ENCODE peak calls at places on chromosomes 7 and 10, in four cellular contexts. One of them, this sample, is unnamed.

GRCh38 chr7:2624293-2624881 is 7.4 kb upstream of the TTYH3 start:
- DNase-seq in GM12878: no peak
- DNase-seq in K562: peak
- DNase-seq in H1: no peak
- DNase-seq in this sample: no peak

GRCh38 chr7:156222151-156222550 is 409.9 kb upstream of the SHH start:
- DNase-seq in H1: no peak
- DNase-seq in GM12878: no peak
- DNase-seq in K562: no peak
- DNase-seq in this sample: no peak

GRCh38 chr10:62681211-62681940 is 123.1 kb upstream of the ADO start:
- DNase-seq in H1: peak
- DNase-seq in K562: no peak
- DNase-seq in GM12878: peak
- DNase-seq in this sample: no peak

GRCh38 chr10:29239569-29240472 is 49.0 kb upstream of the LYZL1 start:
- DNase-seq in K562: peak
- DNase-seq in H1: no peak
- DNase-seq in GM12878: no peak
- DNase-seq in this sample: peak

GRCh38 chr10:48414778-48415177 is 108.3 kb downstream of the MAPK8 start:
- DNase-seq in GM12878: no peak
- DNase-seq in H1: no peak
- DNase-seq in K562: no peak
- DNase-seq in this sample: no peak

GRCh38 chr7:151349507-151349853 is 7.9 kb downstream of the NUB1 start:
- DNase-seq in GM12878: no peak
- DNase-seq in H1: no peak
- DNase-seq in K562: peak
- DNase-seq in this sample: no peak

GRCh38 chr7:77425151-77426051 is 9.3 kb upstream of the GSAP start:
- DNase-seq in K562: no peak
- DNase-seq in H1: no peak
- DNase-seq in GM12878: no peak
- DNase-seq in this sample: peak

GRCh38 chr7:108097703-108098102 is 32.5 kb downstream of the LAMB4 start:
- DNase-seq in GM12878: no peak
- DNase-seq in H1: no peak
- DNase-seq in K562: peak
- DNase-seq in this sample: peak

GRCh38 chr7:19239951-19240350 is 94.7 kb upstream of the FERD3L start:
- DNase-seq in H1: no peak
- DNase-seq in GM12878: no peak
- DNase-seq in K562: no peak
- DNase-seq in this sample: no peak

GRCh38 chr7:19572566-19572965 is 136.3 kb downstream of the POLR1F start:
- DNase-seq in H1: no peak
- DNase-seq in GM12878: no peak
- DNase-seq in K562: no peak
- DNase-seq in this sample: no peak

GRCh38 chr10:34817586-34817985 is 2.5 kb upstream of the PARD3 start:
- DNase-seq in GM12878: no peak
- DNase-seq in H1: no peak
- DNase-seq in K562: no peak
- DNase-seq in this sample: no peak

GRCh38 chr10:8586504-8586903 is 532.0 kb downstream of the GATA3 start:
- DNase-seq in H1: no peak
- DNase-seq in GM12878: no peak
- DNase-seq in K562: no peak
- DNase-seq in this sample: no peak

GRCh38 chr7:36283711-36284130 is 105.9 kb upstream of the ANLN start:
- DNase-seq in K562: peak
- DNase-seq in GM12878: no peak
- DNase-seq in H1: no peak
- DNase-seq in this sample: no peak

GRCh38 chr10:88849224-88849623 is 2.4 kb downstream of the ANKRD22 start:
- DNase-seq in K562: no peak
- DNase-seq in H1: no peak
- DNase-seq in GM12878: no peak
- DNase-seq in this sample: no peak

GRCh38 chr7:117132385-117133120 is 179.3 kb downstream of the ST7 start:
- DNase-seq in H1: no peak
- DNase-seq in K562: no peak
- DNase-seq in GM12878: no peak
- DNase-seq in this sample: no peak

GRCh38 chr7:74454059-74454947 is 597 bp downstream of the GTF2IRD1 start:
- DNase-seq in GM12878: no peak
- DNase-seq in H1: no peak
- DNase-seq in K562: no peak
- DNase-seq in this sample: peak

GRCh38 chr10:4535531-4535930 is 290.5 kb upstream of the AKR1E2 start:
- DNase-seq in K562: no peak
- DNase-seq in H1: no peak
- DNase-seq in GM12878: no peak
- DNase-seq in this sample: no peak

GRCh38 chr10:3468919-3469638 is 296.5 kb upstream of the PITRM1 start:
- DNase-seq in K562: no peak
- DNase-seq in H1: no peak
- DNase-seq in GM12878: no peak
- DNase-seq in this sample: no peak

GRCh38 chr10:88989824-88990527 is 622 bp upstream of the FAS start:
- DNase-seq in GM12878: no peak
- DNase-seq in H1: no peak
- DNase-seq in K562: no peak
- DNase-seq in this sample: no peak

GRCh38 chr7:71173955-71174354 is 42.0 kb downstream of the GALNT17 start:
- DNase-seq in GM12878: no peak
- DNase-seq in H1: no peak
- DNase-seq in K562: no peak
- DNase-seq in this sample: no peak

GRCh38 chr10:66931340-66931948 is 5.6 kb downstream of the LRRTM3 start:
- DNase-seq in H1: no peak
- DNase-seq in GM12878: peak
- DNase-seq in K562: peak
- DNase-seq in this sample: peak

GRCh38 chr10:107618461-107619093 is 454.1 kb upstream of the SORCS1 start:
- DNase-seq in GM12878: no peak
- DNase-seq in K562: no peak
- DNase-seq in H1: no peak
- DNase-seq in this sample: no peak

GRCh38 chr10:51321968-51322367 is 247.7 kb downstream of the PRKG1 start:
- DNase-seq in GM12878: no peak
- DNase-seq in H1: no peak
- DNase-seq in K562: no peak
- DNase-seq in this sample: peak

GRCh38 chr10:46530249-46531186 is 25.9 kb downstream of the GPRIN2 start:
- DNase-seq in K562: no peak
- DNase-seq in GM12878: no peak
- DNase-seq in H1: no peak
- DNase-seq in this sample: no peak

GRCh38 chr10:99782447-99783286 is at the start of gene ABCC2:
- DNase-seq in H1: no peak
- DNase-seq in K562: no peak
- DNase-seq in GM12878: no peak
- DNase-seq in this sample: no peak

GRCh38 chr7:150335101-150335773 is 6.2 kb downstream of the RARRES2 start:
- DNase-seq in GM12878: no peak
- DNase-seq in H1: peak
- DNase-seq in K562: no peak
- DNase-seq in this sample: no peak

GRCh38 chr10:29309465-29309864 is 20.6 kb downstream of the LYZL1 start:
- DNase-seq in H1: no peak
- DNase-seq in GM12878: no peak
- DNase-seq in K562: no peak
- DNase-seq in this sample: no peak

GRCh38 chr7:127938588-127938987 is 92.6 kb downstream of the LRRC4 start:
- DNase-seq in H1: no peak
- DNase-seq in K562: no peak
- DNase-seq in GM12878: no peak
- DNase-seq in this sample: no peak

GRCh38 chr10:80699602-80700039 is 161.9 kb downstream of the SH2D4B start:
- DNase-seq in K562: peak
- DNase-seq in GM12878: no peak
- DNase-seq in H1: peak
- DNase-seq in this sample: peak

GRCh38 chr10:43398939-43399871 is 9.8 kb downstream of the HNRNPF start:
- DNase-seq in H1: no peak
- DNase-seq in GM12878: no peak
- DNase-seq in K562: no peak
- DNase-seq in this sample: no peak
- TF ChIP-seq USF2 in H1: no peak
- TF ChIP-seq USF2 in GM12878: no peak
- TF ChIP-seq USF2 in K562: no peak
- TF ChIP-seq USF2 in this sample: no peak

GRCh38 chr10:31759124-31759798 is 169.4 kb downstream of the ARHGAP12 start:
- DNase-seq in H1: peak
- DNase-seq in GM12878: no peak
- DNase-seq in K562: no peak
- DNase-seq in this sample: peak
- TF ChIP-seq POLR2AphosphoS5 in H1: no peak
- TF ChIP-seq POLR2AphosphoS5 in GM12878: no peak
- TF ChIP-seq POLR2AphosphoS5 in K562: no peak
- TF ChIP-seq POLR2AphosphoS5 in this sample: no peak

DNA sequence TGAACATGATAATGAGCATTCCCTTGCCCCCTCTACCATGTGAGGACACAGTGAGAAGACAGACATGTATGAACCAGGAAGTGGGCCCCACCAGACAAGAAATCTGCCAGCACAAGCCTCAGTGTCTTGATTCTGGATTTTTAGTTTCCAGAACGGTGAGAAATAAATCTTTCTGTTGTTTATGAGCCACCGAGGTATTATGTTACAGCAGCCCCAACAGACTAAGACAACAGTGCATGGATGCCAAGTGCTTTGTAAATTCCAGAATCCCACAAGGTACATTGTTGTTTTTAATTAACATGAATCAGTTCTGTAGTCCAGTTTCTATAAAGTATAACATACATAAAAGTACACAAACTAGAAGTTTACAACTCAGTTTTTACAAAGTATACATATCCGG is 162.2 kb downstream of the ARHGAP21 start:
- DNase-seq in H1: no peak
- DNase-seq in GM12878: no peak
- DNase-seq in K562: no peak
- DNase-seq in this sample: no peak
- TF ChIP-seq NRF1 in H1: no peak
- TF ChIP-seq NRF1 in GM12878: no peak
- TF ChIP-seq NRF1 in K562: no peak
- TF ChIP-seq NRF1 in this sample: no peak

DNA sequence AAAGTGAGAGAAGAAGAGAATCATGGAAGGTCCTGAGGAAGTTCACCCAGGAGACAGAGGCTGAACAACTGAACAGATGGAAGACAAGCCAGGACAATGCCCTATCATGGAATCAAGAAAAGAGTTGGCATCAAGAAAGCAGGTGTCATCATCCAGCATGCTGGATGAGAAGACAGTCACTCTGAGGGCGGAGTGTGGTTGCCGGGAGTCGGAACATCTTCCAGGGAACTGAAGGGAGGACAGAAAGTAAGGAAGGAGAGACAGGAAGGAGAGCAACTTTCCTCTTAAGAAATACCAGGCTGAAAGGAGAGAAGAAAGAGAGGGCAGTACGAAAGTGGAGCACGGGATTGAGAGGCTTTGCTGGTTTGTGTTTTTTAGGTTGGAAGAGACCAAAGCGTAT is 654.5 kb upstream of the CELF2 start:
- DNase-seq in K562: no peak
- DNase-seq in H1: no peak
- DNase-seq in GM12878: no peak
- DNase-seq in this sample: no peak
- TF ChIP-seq USF2 in K562: no peak
- TF ChIP-seq USF2 in H1: no peak
- TF ChIP-seq USF2 in GM12878: no peak
- TF ChIP-seq USF2 in this sample: no peak

DNA sequence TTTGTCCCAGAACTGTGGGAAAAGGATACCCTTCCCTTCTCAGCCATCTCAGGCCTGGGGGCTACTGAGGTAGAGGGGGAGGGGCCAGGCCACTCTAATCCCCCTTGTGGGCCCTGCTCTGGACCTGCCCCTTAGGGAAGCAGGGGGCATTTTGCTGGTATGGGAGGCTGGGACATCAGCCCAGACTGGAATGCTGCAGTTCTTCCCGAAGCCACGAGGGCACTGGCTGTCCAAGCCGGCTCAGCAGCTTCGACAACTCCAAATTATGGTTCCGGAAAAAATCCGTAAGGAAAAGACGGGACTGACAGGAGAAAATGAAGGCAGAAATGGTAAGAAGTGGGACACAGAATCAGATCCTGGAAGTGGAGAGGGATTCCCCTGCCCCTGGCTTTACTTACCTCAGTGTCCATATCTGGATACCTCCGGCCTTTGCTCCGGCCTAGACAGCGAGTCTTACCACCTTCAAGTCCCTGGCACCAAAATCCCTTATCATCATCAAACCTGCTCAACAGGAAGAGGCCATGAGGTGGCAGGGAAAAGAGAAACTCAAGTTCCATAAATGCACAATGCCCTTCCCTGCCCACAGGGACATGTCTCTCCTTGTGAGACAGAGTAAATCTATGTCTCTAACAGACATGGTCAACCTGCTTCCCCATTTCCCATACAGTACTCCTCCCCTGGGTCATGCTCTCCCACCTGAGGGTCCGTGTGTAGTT is 9.0 kb downstream of the NDST2 start:
- DNase-seq in H1: no peak
- DNase-seq in GM12878: no peak
- DNase-seq in K562: no peak
- DNase-seq in this sample: no peak
- TF ChIP-seq POLR2AphosphoS5 in H1: no peak
- TF ChIP-seq POLR2AphosphoS5 in GM12878: peak
- TF ChIP-seq POLR2AphosphoS5 in K562: peak
- TF ChIP-seq POLR2AphosphoS5 in this sample: no peak

GRCh38 chr7:78924581-78924980 is 528.9 kb downstream of the MAGI2 start:
- DNase-seq in H1: no peak
- DNase-seq in GM12878: no peak
- DNase-seq in K562: no peak
- DNase-seq in this sample: no peak
- TF ChIP-seq NRF1 in H1: no peak
- TF ChIP-seq NRF1 in GM12878: no peak
- TF ChIP-seq NRF1 in K562: no peak
- TF ChIP-seq NRF1 in this sample: no peak

GRCh38 chr10:28200804-28201203 is 102.1 kb downstream of the MPP7 start:
- DNase-seq in GM12878: no peak
- DNase-seq in H1: no peak
- DNase-seq in K562: no peak
- DNase-seq in this sample: no peak
- TF ChIP-seq USF2 in GM12878: no peak
- TF ChIP-seq USF2 in H1: no peak
- TF ChIP-seq USF2 in K562: no peak
- TF ChIP-seq USF2 in this sample: no peak